ENCODE peak calls at places on chromosomes 11 and 22, in six cellular contexts. Y, Z, B, M, R and W are unnamed samples. For H3K27me3, the result is how much of the 10 kb centered on the place peaks cover.

GRCh38 chr11:67320691-67321090 is 17.4 kb downstream of the SSH3 start:
- DNase-seq in Y (peak), Z (no peak), B (no peak), M (no peak), R (no peak), W (no peak)

GRCh38 chr11:114774599-114775365 is 96.5 kb downstream of the NXPE2 start:
- DNase-seq in Y (no peak), Z (no peak), B (peak), M (no peak), R (peak), W (peak)

GRCh38 chr11:43278302-43278956 is 33.4 kb upstream of the API5 start:
- DNase-seq in Y (no peak), Z (no peak), B (peak), M (no peak), R (peak), W (peak)

GRCh38 chr22:31347251-31348008 is 1.3 kb upstream of the PATZ1 start:
- DNase-seq in Y (peak), Z (peak), B (peak), M (peak), R (peak), W (peak)

GRCh38 chr11:132853886-132854285 is 678.4 kb downstream of the OPCML start:
- DNase-seq in Y (no peak), Z (no peak), B (no peak), M (no peak), R (no peak), W (no peak)

GRCh38 chr11:34650528-34650927 is 29.6 kb downstream of the EHF start:
- DNase-seq in Y (no peak), Z (no peak), B (no peak), M (peak), R (no peak), W (no peak)

GRCh38 chr11:64675417-64676252 is 47.4 kb downstream of the NRXN2 start:
- DNase-seq in Y (peak), Z (peak), B (peak), M (no peak), R (peak), W (peak)

GRCh38 chr11:42407379-42407778 is 904.4 kb upstream of the API5 start:
- DNase-seq in Y (no peak), Z (no peak), B (peak), M (no peak), R (no peak), W (peak)

GRCh38 chr11:84628871-84629625 is 998.1 kb downstream of the DLG2 start:
- DNase-seq in Y (no peak), Z (no peak), B (no peak), M (no peak), R (no peak), W (no peak)

GRCh38 chr11:68258363-68258765 is 13.4 kb downstream of the C11orf24 start:
- DNase-seq in Y (no peak), Z (no peak), B (no peak), M (no peak), R (no peak), W (no peak)

GRCh38 chr11:2131371-2132228 is 7.6 kb downstream of the IGF2 start:
- DNase-seq in Y (no peak), Z (no peak), B (no peak), M (no peak), R (no peak), W (no peak)

GRCh38 chr11:1040428-1041148 is 4.1 kb upstream of the MUC6 start:
- DNase-seq in Y (no peak), Z (no peak), B (no peak), M (peak), R (peak), W (peak)

GRCh38 chr11:995058-995751 is 41.3 kb downstream of the MUC6 start:
- DNase-seq in Y (no peak), Z (no peak), B (no peak), M (no peak), R (peak), W (no peak)

GRCh38 chr11:47317078-47317828 is 35.2 kb downstream of the MYBPC3 start:
- DNase-seq in Y (no peak), Z (no peak), B (no peak), M (no peak), R (no peak), W (no peak)

GRCh38 chr22:24985824-24986214 is 33.3 kb downstream of the KIAA1671 start:
- DNase-seq in Y (no peak), Z (peak), B (no peak), M (no peak), R (peak), W (no peak)

GRCh38 chr22:24177045-24177444 is 4.2 kb upstream of the SUSD2 start:
- DNase-seq in Y (no peak), Z (no peak), B (no peak), M (no peak), R (no peak), W (no peak)

GRCh38 chr22:19824197-19825015 is 30.3 kb downstream of the GNB1L start:
- DNase-seq in Y (no peak), Z (no peak), B (peak), M (no peak), R (no peak), W (peak)

GRCh38 chr11:824942-825341 is 2.8 kb upstream of the CRACR2B start:
- DNase-seq in Y (no peak), Z (no peak), B (no peak), M (no peak), R (no peak), W (no peak)

GRCh38 chr22:48942698-48943566 is 884.7 kb downstream of the BRD1 start:
- DNase-seq in Y (peak), Z (no peak), B (no peak), M (no peak), R (no peak), W (no peak)

GRCh38 chr11:43789700-43790443 is 90.8 kb upstream of the ALKBH3 start:
- DNase-seq in Y (no peak), Z (no peak), B (no peak), M (no peak), R (peak), W (no peak)

GRCh38 chr11:134581121-134581626 is 169.1 kb upstream of the B3GAT1 start:
- DNase-seq in Y (peak), Z (no peak), B (no peak), M (no peak), R (no peak), W (no peak)

GRCh38 chr11:76123243-76123642 is 83.1 kb downstream of the WNT11 start:
- DNase-seq in Y (no peak), Z (no peak), B (no peak), M (no peak), R (no peak), W (no peak)

GRCh38 chr22:19820880-19821522 is 33.7 kb downstream of the GNB1L start:
- DNase-seq in Y (peak), Z (no peak), B (peak), M (no peak), R (no peak), W (no peak)

GRCh38 chr11:8168485-8169257 is at the start of gene RIC3:
- DNase-seq in Y (peak), Z (peak), B (peak), M (peak), R (no peak), W (peak)

GRCh38 chr11:24585192-24585591 is 88.3 kb downstream of the LUZP2 start:
- DNase-seq in Y (no peak), Z (no peak), B (no peak), M (no peak), R (no peak), W (no peak)

GRCh38 chr22:24423519-24424000 is 3.8 kb upstream of the ADORA2A start:
- DNase-seq in Y (peak), Z (no peak), B (peak), M (no peak), R (peak), W (no peak)

GRCh38 chr11:91136631-91137030 is 913.8 kb upstream of the CHORDC1 start:
- DNase-seq in Y (no peak), Z (no peak), B (no peak), M (no peak), R (no peak), W (no peak)

GRCh38 chr11:72072348-72072747 is 8.0 kb downstream of the NUMA1 start:
- DNase-seq in Y (no peak), Z (no peak), B (peak), M (no peak), R (peak), W (no peak)

GRCh38 chr11:99418927-99419707 is 398.4 kb downstream of the CNTN5 start:
- DNase-seq in Y (no peak), Z (no peak), B (no peak), M (no peak), R (no peak), W (no peak)

GRCh38 chr11:7251836-7252682 is at the start of gene SYT9:
- DNase-seq in Y (peak), Z (no peak), B (peak), M (no peak), R (peak), W (peak)

GRCh38 chr11:130861283-130861682 is 55.0 kb downstream of the SNX19 start:
- DNase-seq in Y (no peak), Z (no peak), B (no peak), M (no peak), R (no peak), W (no peak)

GRCh38 chr11:20016526-20016925 is 143.7 kb downstream of the DBX1 start:
- DNase-seq in Y (no peak), Z (no peak), B (no peak), M (no peak), R (no peak), W (no peak)

GRCh38 chr11:96214745-96215093 is 128.3 kb downstream of the MAML2 start:
- DNase-seq in Y (no peak), Z (no peak), B (no peak), M (no peak), R (no peak), W (no peak)

GRCh38 chr11:123308077-123308476 is 113.0 kb upstream of the CLMP start:
- DNase-seq in Y (no peak), Z (no peak), B (no peak), M (no peak), R (peak), W (peak)

GRCh38 chr11:64560139-64560771 is 30.8 kb upstream of the SLC22A12 start:
- DNase-seq in Y (no peak), Z (no peak), B (no peak), M (no peak), R (peak), W (no peak)

GRCh38 chr11:1916986-1917522 is 2.4 kb upstream of the TNNT3 start:
- DNase-seq in Y (peak), Z (no peak), B (no peak), M (no peak), R (no peak), W (no peak)

GRCh38 chr22:33109532-33110148 is 51.5 kb upstream of the SYN3 start:
- DNase-seq in Y (no peak), Z (no peak), B (no peak), M (no peak), R (no peak), W (no peak)
- H3K27me3 ChIP-seq in Y (under half), Z (under half), B (under half), M (under half), R (under half), W (under half)

GRCh38 chr22:37998543-37998942 is 14.2 kb upstream of the SOX10 start:
- DNase-seq in Y (no peak), Z (no peak), B (no peak), M (no peak), R (no peak), W (no peak)
- H3K27me3 ChIP-seq in Y (under half), Z (under half), B (under half), M (under half), R (under half), W (under half)

DNA sequence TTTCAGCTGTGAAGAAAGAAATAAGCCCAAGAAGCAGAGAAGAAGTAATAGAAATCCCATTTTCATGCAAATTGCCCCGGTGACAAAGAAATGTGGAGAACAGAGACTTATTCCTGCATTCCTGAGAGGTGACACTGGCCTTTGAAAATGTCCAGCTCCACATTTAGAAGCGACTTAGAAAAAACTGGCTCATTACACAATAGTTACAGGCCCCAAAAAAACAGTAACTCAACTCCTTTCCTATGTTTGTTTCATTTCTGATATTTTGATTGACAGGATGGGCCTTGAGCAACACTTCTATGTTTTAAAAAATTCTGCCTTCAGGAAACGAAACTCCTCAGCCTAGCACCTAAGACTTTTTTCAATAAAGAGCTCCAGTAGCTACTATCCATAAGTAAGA is 726.9 kb upstream of the TENM4 start:
- DNase-seq in Y (no peak), Z (no peak), B (no peak), M (no peak), R (peak), W (no peak)
- H3K27me3 ChIP-seq in Y (under half), Z (under half), B (under half), M (under half), R (under half), W (under half)

GRCh38 chr22:39734866-39735265 is 158.7 kb downstream of the ENTHD1 start:
- DNase-seq in Y (no peak), Z (no peak), B (no peak), M (no peak), R (no peak), W (no peak)

GRCh38 chr22:39738746-39739145 is 154.8 kb downstream of the ENTHD1 start:
- DNase-seq in Y (no peak), Z (no peak), B (peak), M (no peak), R (peak), W (no peak)

GRCh38 chr22:39743955-39744752 is 149.4 kb downstream of the ENTHD1 start:
- DNase-seq in Y (no peak), Z (no peak), B (no peak), M (no peak), R (no peak), W (no peak)

GRCh38 chr22:39735776-39736175 is 157.8 kb downstream of the ENTHD1 start:
- DNase-seq in Y (no peak), Z (no peak), B (no peak), M (no peak), R (no peak), W (no peak)

DNA sequence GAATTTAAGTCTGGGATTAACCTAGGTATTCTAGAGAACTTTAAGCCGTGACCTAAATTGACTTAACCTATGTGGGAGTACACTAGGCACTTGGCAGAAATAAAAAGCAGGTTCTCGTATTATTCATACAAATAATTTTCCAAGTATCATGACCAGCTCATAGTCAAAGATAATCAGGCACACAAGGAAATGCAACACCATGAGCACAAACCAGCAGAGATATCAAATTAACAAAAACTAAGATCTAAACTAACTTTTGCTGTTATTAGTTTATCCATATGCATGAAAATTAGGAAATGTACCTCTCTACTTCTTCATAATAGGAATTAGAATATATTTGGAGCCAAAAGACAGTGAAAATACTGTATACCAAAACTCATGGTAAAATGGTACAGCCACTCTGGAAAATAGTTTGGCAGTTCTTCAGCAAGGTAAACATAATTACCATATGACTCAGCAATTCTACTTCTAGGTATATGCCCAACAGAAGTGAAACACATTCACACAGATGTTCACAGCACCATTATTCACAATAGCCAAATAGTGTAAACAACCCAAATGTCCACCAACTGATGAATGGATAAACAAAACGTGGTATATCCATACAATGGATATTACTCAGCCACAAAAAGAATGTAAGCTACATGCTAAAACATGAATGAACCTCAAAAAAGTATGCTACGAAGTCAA is 154.1 kb downstream of the ENTHD1 start:
- DNase-seq in Y (no peak), Z (no peak), B (no peak), M (no peak), R (no peak), W (no peak)
- H3K27me3 ChIP-seq in Y (under half), Z (under half), B (under half), M (under half), R (under half), W (under half)

GRCh38 chr11:126627376-126627775 is 271.9 kb downstream of the ST3GAL4 start:
- DNase-seq in Y (no peak), Z (no peak), B (no peak), M (no peak), R (no peak), W (no peak)
- H3K27me3 ChIP-seq in Y (under half), Z (under half), B (under half), M (under half), R (under half), W (under half)

DNA sequence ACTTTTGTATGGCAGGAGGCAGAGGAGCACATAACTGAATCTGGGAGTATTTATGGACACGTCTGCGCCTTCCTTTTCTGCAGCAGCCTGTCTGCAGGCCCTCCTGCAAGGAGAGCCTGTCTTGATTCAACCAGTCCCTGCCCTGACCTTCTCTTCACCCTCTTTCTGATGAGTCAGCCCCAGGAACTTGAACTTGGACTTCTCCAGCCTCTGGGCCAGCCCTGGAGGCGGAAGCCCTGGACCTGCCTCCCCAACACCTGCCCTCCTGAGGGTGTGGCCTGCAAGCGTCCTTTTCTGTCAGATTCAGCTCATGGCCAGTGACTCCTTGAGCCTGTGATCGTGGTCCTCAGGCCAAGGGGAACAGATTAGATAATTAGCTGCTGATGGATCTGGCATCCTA is 20.0 kb downstream of the DAGLA start:
- DNase-seq in Y (no peak), Z (no peak), B (peak), M (no peak), R (peak), W (no peak)
- H3K27me3 ChIP-seq in Y (under half), Z (under half), B (under half), M (under half), R (under half), W (under half)

DNA sequence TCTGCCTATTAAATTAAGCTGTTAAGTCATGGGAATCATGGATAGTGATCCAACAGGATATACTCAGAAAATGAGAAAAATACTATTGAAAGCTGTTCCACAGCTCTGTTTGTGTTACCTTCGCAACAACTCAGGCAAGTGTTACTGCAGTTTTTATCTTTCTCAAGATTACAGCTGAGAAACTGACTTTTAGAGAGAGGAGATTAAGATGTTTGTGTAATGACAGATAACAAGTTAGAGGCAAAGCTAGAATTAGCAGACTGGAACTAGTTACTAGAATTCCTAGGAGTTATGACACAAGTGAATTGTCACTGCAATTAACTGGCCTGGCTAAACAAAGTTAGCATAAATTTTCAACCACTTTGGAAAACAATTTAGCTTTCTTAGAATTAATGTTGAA is 1.6 kb downstream of the SLN start:
- DNase-seq in Y (no peak), Z (no peak), B (no peak), M (no peak), R (no peak), W (no peak)
- H3K27me3 ChIP-seq in Y (under half), Z (under half), B (under half), M (under half), R (under half), W (under half)

GRCh38 chr11:15991174-15991655 is 365.1 kb downstream of the SOX6 start:
- DNase-seq in Y (no peak), Z (no peak), B (no peak), M (no peak), R (no peak), W (no peak)
- H3K27me3 ChIP-seq in Y (under half), Z (under half), B (under half), M (under half), R (under half), W (under half)

GRCh38 chr22:41925783-41926460 is 684 bp downstream of the TNFRSF13C start:
- DNase-seq in Y (peak), Z (no peak), B (peak), M (peak), R (peak), W (peak)

GRCh38 chr22:41923595-41924276 is 2.9 kb downstream of the TNFRSF13C start:
- DNase-seq in Y (no peak), Z (no peak), B (no peak), M (no peak), R (no peak), W (no peak)

GRCh38 chr22:41922336-41922735 is 4.3 kb downstream of the TNFRSF13C start:
- DNase-seq in Y (no peak), Z (no peak), B (no peak), M (no peak), R (no peak), W (no peak)

GRCh38 chr22:41920271-41920976 is 5.5 kb upstream of the SHISA8 start:
- DNase-seq in Y (no peak), Z (no peak), B (no peak), M (no peak), R (no peak), W (no peak)

GRCh38 chr22:41922940-41923594 is 3.5 kb downstream of the TNFRSF13C start:
- DNase-seq in Y (no peak), Z (no peak), B (no peak), M (no peak), R (no peak), W (no peak)
- H3K27me3 ChIP-seq in Y (under half), Z (under half), B (under half), M (under half), R (under half), W (under half)

GRCh38 chr11:120805960-120806555 is 217.8 kb upstream of the TBCEL start:
- DNase-seq in Y (peak), Z (no peak), B (no peak), M (no peak), R (no peak), W (no peak)
- H3K27me3 ChIP-seq in Y (under half), Z (under half), B (under half), M (under half), R (under half), W (under half)